ENCODE peak calls at places on chromosomes 5 and 9, in five cellular contexts. H is body of pancreas, J is transverse colon, T is upper lobe of right lung, M is Calu3. K is an unnamed sample.

GRCh38 chr5:1304059-1304458 is 9.2 kb upstream of the TERT start:
- DNase-seq in H (no peak), J (no peak), T (no peak), M (no peak), K (no peak)

GRCh38 chr5:170849374-170849773 is 12.4 kb upstream of the RANBP17 start:
- DNase-seq in H (no peak), J (no peak), T (no peak), M (no peak), K (no peak)

GRCh38 chr9:128552744-128553221 is 396 bp downstream of the SPTAN1 start:
- DNase-seq in H (peak; percentile 42), J (peak; percentile 69), T (peak; percentile 85), M (peak; percentile 40), K (no peak)

GRCh38 chr5:34833991-34834793 is 4.8 kb upstream of the TTC23L start:
- DNase-seq in H (no peak), J (no peak), T (no peak), M (no peak), K (no peak)

GRCh38 chr5:111743521-111743920 is 13.5 kb downstream of the NREP start:
- DNase-seq in H (no peak), J (no peak), T (no peak), M (no peak), K (no peak)

GRCh38 chr5:157266286-157267007 is 524 bp downstream of the CYFIP2 start:
- DNase-seq in H (peak; percentile 56), J (peak; percentile 66), T (peak; percentile 81), M (peak; percentile 74), K (no peak)

GRCh38 chr5:133396187-133396621 is 216.1 kb downstream of the FSTL4 start:
- DNase-seq in H (no peak), J (no peak), T (no peak), M (no peak), K (no peak)

GRCh38 chr9:83598487-83598886 is 24.5 kb upstream of the IDNK start:
- DNase-seq in H (peak; percentile 7), J (no peak), T (no peak), M (no peak), K (peak; percentile 66)

GRCh38 chr5:10734050-10734709 is 26.9 kb downstream of the DAP start:
- DNase-seq in H (no peak), J (no peak), T (no peak), M (no peak), K (no peak)

GRCh38 chr9:121743441-121744001 is 92.1 kb downstream of the DAB2IP start:
- DNase-seq in H (peak; percentile 94), J (peak; percentile 82), T (peak; percentile 91), M (peak; percentile 81), K (peak; percentile 85)

GRCh38 chr5:72692273-72692672 is 124.2 kb upstream of the TNPO1 start:
- DNase-seq in H (no peak), J (no peak), T (no peak), M (no peak), K (no peak)

GRCh38 chr5:89211836-89212235 is 328.9 kb upstream of the MEF2C start:
- DNase-seq in H (no peak), J (no peak), T (no peak), M (no peak), K (no peak)

GRCh38 chr5:102628449-102629175 is 126.5 kb upstream of the PAM start:
- DNase-seq in H (peak; percentile 5), J (no peak), T (no peak), M (no peak), K (no peak)

K was measured in HepG2.